ENCODE peak calls at places on chromosomes 2 and 18, in four cellular contexts. M is head of caudate nucleus; F is endothelial cell; Y is stimulated activated CD4-positive, alpha-beta T cell treated with anti-CD3 and anti-CD28 coated beads, Interleukin-4, amount 100 ng/mL, for 48 hours. V is an unnamed sample.

GRCh38 chr2:149446735-149447134 is 116.3 kb downstream of the LYPD6 start:
- DNase-seq in Y (no peak), F (no peak), M (no peak), V (no peak)

GRCh38 chr2:96873651-96874096 is 3.8 kb upstream of the SEMA4C start:
- DNase-seq in M (peak; percentile 56), Y (no peak), F (peak; percentile 64), V (peak; percentile 50)

GRCh38 chr2:34193164-34193563 is 594.1 kb upstream of the FAM98A start:
- DNase-seq in Y (no peak), F (no peak), M (no peak), V (no peak)

GRCh38 chr2:216827073-216827725 is 32.7 kb downstream of the TNP1 start:
- DNase-seq in F (no peak), Y (no peak), M (no peak), V (peak; percentile 7)

GRCh38 chr2:225865468-225865867 is 466.0 kb downstream of the NYAP2 start:
- DNase-seq in F (no peak), Y (no peak), M (no peak), V (no peak)

GRCh38 chr2:69464575-69464974 is 27.3 kb upstream of the NFU1 start:
- DNase-seq in Y (no peak), M (no peak), F (no peak), V (no peak)

GRCh38 chr18:79199691-79200374 is 130.6 kb downstream of the ATP9B start:
- DNase-seq in M (no peak), Y (no peak), F (no peak), V (no peak)

GRCh38 chr2:203492965-203493364 is 42.1 kb downstream of the RAPH1 start:
- DNase-seq in M (no peak), Y (no peak), F (no peak), V (no peak)

GRCh38 chr2:46915281-46915810 is at the start of gene MCFD2:
- DNase-seq in M (peak; percentile 22), F (no peak), Y (no peak), V (no peak)

GRCh38 chr2:172484706-172485105 is 57.3 kb downstream of the ITGA6 start:
- DNase-seq in F (no peak), Y (no peak), M (no peak), V (no peak)

GRCh38 chr2:195304310-195304709 is 352.7 kb upstream of the SLC39A10 start:
- DNase-seq in F (peak; percentile 7), Y (no peak), M (no peak), V (peak; percentile 60)

GRCh38 chr2:232278534-232278933 is 100.0 kb upstream of the ALPP start:
- DNase-seq in F (no peak), Y (no peak), M (no peak), V (no peak)

V was measured in ELF-1.